ENCODE peak calls at places on chromosomes 12 and 14, in nine cellular contexts. One of them, this sample, is unnamed.

GRCh38 chr14:85444685-85445084 is 85.3 kb upstream of the FLRT2 start:
- DNase-seq in A549: no peak
- DNase-seq in astrocyte of the spinal cord: peak; percentile 70
- DNase-seq in neural crest cell: no peak
- DNase-seq in hepatocyte: peak; percentile 38
- DNase-seq in breast epithelium: no peak
- DNase-seq in CD4-positive, alpha-beta T cell: no peak
- DNase-seq in GM06990: no peak
- DNase-seq in HL-60: peak; percentile 28
- DNase-seq in this sample: peak; percentile 44

GRCh38 chr12:131486831-131487230 is 224.1 kb upstream of the SFSWAP start:
- DNase-seq in HL-60: no peak
- DNase-seq in CD4-positive, alpha-beta T cell: no peak
- DNase-seq in astrocyte of the spinal cord: no peak
- DNase-seq in hepatocyte: no peak
- DNase-seq in neural crest cell: no peak
- DNase-seq in breast epithelium: no peak
- DNase-seq in A549: no peak
- DNase-seq in GM06990: no peak
- DNase-seq in this sample: no peak

GRCh38 chr14:69260246-69260978 is 454 bp downstream of the GALNT16 start:
- DNase-seq in A549: peak; percentile 47
- DNase-seq in HL-60: no peak
- DNase-seq in hepatocyte: peak; percentile 61
- DNase-seq in breast epithelium: no peak
- DNase-seq in neural crest cell: peak; percentile 58
- DNase-seq in GM06990: peak; percentile 20
- DNase-seq in CD4-positive, alpha-beta T cell: no peak
- DNase-seq in astrocyte of the spinal cord: no peak
- DNase-seq in this sample: no peak

GRCh38 chr14:34449819-34450541 is 12.1 kb downstream of the SPTSSA start:
- DNase-seq in hepatocyte: no peak
- DNase-seq in astrocyte of the spinal cord: no peak
- DNase-seq in GM06990: no peak
- DNase-seq in breast epithelium: no peak
- DNase-seq in CD4-positive, alpha-beta T cell: no peak
- DNase-seq in HL-60: no peak
- DNase-seq in A549: no peak
- DNase-seq in neural crest cell: no peak
- DNase-seq in this sample: no peak

GRCh38 chr12:71164166-71164876 is 6.5 kb upstream of the TSPAN8 start:
- DNase-seq in A549: no peak
- DNase-seq in CD4-positive, alpha-beta T cell: no peak
- DNase-seq in astrocyte of the spinal cord: no peak
- DNase-seq in breast epithelium: no peak
- DNase-seq in HL-60: no peak
- DNase-seq in GM06990: no peak
- DNase-seq in hepatocyte: no peak
- DNase-seq in neural crest cell: no peak
- DNase-seq in this sample: no peak

GRCh38 chr14:30179381-30180130 is 251.9 kb upstream of the PRKD1 start:
- DNase-seq in HL-60: no peak
- DNase-seq in hepatocyte: no peak
- DNase-seq in GM06990: no peak
- DNase-seq in breast epithelium: no peak
- DNase-seq in astrocyte of the spinal cord: peak; percentile 43
- DNase-seq in A549: no peak
- DNase-seq in neural crest cell: no peak
- DNase-seq in CD4-positive, alpha-beta T cell: no peak
- DNase-seq in this sample: no peak

GRCh38 chr14:102275866-102276265 is 29.1 kb downstream of the MOK start:
- DNase-seq in astrocyte of the spinal cord: no peak
- DNase-seq in A549: no peak
- DNase-seq in HL-60: no peak
- DNase-seq in breast epithelium: no peak
- DNase-seq in CD4-positive, alpha-beta T cell: no peak
- DNase-seq in GM06990: no peak
- DNase-seq in hepatocyte: no peak
- DNase-seq in neural crest cell: no peak
- DNase-seq in this sample: no peak

GRCh38 chr12:95548539-95549391 is 2.5 kb downstream of the USP44 start:
- DNase-seq in neural crest cell: peak; percentile 58
- DNase-seq in CD4-positive, alpha-beta T cell: peak; percentile 64
- DNase-seq in HL-60: no peak
- DNase-seq in A549: peak; percentile 55
- DNase-seq in GM06990: peak; percentile 13
- DNase-seq in hepatocyte: peak; percentile 71
- DNase-seq in breast epithelium: peak; percentile 37
- DNase-seq in astrocyte of the spinal cord: no peak
- DNase-seq in this sample: no peak

GRCh38 chr12:6542209-6543009 is 8.1 kb downstream of the GAPDH start:
- DNase-seq in astrocyte of the spinal cord: no peak
- DNase-seq in GM06990: no peak
- DNase-seq in breast epithelium: no peak
- DNase-seq in neural crest cell: no peak
- DNase-seq in hepatocyte: peak; percentile 77
- DNase-seq in CD4-positive, alpha-beta T cell: no peak
- DNase-seq in HL-60: no peak
- DNase-seq in A549: peak; percentile 60
- DNase-seq in this sample: no peak

GRCh38 chr14:96154900-96155299 is 49.7 kb upstream of the BDKRB2 start:
- DNase-seq in GM06990: no peak
- DNase-seq in hepatocyte: no peak
- DNase-seq in HL-60: no peak
- DNase-seq in neural crest cell: no peak
- DNase-seq in A549: no peak
- DNase-seq in astrocyte of the spinal cord: no peak
- DNase-seq in CD4-positive, alpha-beta T cell: no peak
- DNase-seq in breast epithelium: no peak
- DNase-seq in this sample: no peak

GRCh38 chr12:117328556-117329100 is 32.8 kb downstream of the NOS1 start:
- DNase-seq in A549: no peak
- DNase-seq in breast epithelium: no peak
- DNase-seq in HL-60: no peak
- DNase-seq in hepatocyte: no peak
- DNase-seq in CD4-positive, alpha-beta T cell: no peak
- DNase-seq in astrocyte of the spinal cord: no peak
- DNase-seq in neural crest cell: no peak
- DNase-seq in GM06990: no peak
- DNase-seq in this sample: no peak

GRCh38 chr14:60064491-60065072 is 27.1 kb upstream of the PCNX4 start:
- DNase-seq in CD4-positive, alpha-beta T cell: no peak
- DNase-seq in A549: peak; percentile 51
- DNase-seq in breast epithelium: no peak
- DNase-seq in hepatocyte: peak; percentile 19
- DNase-seq in neural crest cell: no peak
- DNase-seq in astrocyte of the spinal cord: peak; percentile 43
- DNase-seq in GM06990: peak; percentile 17
- DNase-seq in HL-60: no peak
- DNase-seq in this sample: no peak

GRCh38 chr12:27622436-27623185 is 73.6 kb upstream of the REP15 start:
- DNase-seq in astrocyte of the spinal cord: no peak
- DNase-seq in neural crest cell: no peak
- DNase-seq in A549: no peak
- DNase-seq in CD4-positive, alpha-beta T cell: no peak
- DNase-seq in breast epithelium: peak; percentile 47
- DNase-seq in hepatocyte: no peak
- DNase-seq in GM06990: no peak
- DNase-seq in HL-60: no peak
- DNase-seq in this sample: no peak

GRCh38 chr14:30194769-30195168 is 267.1 kb upstream of the PRKD1 start:
- DNase-seq in hepatocyte: no peak
- DNase-seq in neural crest cell: no peak
- DNase-seq in GM06990: no peak
- DNase-seq in A549: no peak
- DNase-seq in breast epithelium: no peak
- DNase-seq in HL-60: no peak
- DNase-seq in astrocyte of the spinal cord: peak; percentile 93
- DNase-seq in CD4-positive, alpha-beta T cell: no peak
- DNase-seq in this sample: no peak

GRCh38 chr14:74610866-74611671 is 968 bp downstream of the LTBP2 start:
- DNase-seq in breast epithelium: no peak
- DNase-seq in GM06990: no peak
- DNase-seq in HL-60: no peak
- DNase-seq in neural crest cell: no peak
- DNase-seq in A549: no peak
- DNase-seq in astrocyte of the spinal cord: peak; percentile 52
- DNase-seq in hepatocyte: no peak
- DNase-seq in CD4-positive, alpha-beta T cell: no peak
- DNase-seq in this sample: no peak

GRCh38 chr12:64256166-64256800 is 34.2 kb upstream of the KICS2 start:
- DNase-seq in neural crest cell: peak; percentile 6
- DNase-seq in breast epithelium: no peak
- DNase-seq in HL-60: no peak
- DNase-seq in A549: peak; percentile 65
- DNase-seq in CD4-positive, alpha-beta T cell: no peak
- DNase-seq in hepatocyte: peak; percentile 80
- DNase-seq in astrocyte of the spinal cord: peak; percentile 72
- DNase-seq in GM06990: no peak
- DNase-seq in this sample: no peak

DNA sequence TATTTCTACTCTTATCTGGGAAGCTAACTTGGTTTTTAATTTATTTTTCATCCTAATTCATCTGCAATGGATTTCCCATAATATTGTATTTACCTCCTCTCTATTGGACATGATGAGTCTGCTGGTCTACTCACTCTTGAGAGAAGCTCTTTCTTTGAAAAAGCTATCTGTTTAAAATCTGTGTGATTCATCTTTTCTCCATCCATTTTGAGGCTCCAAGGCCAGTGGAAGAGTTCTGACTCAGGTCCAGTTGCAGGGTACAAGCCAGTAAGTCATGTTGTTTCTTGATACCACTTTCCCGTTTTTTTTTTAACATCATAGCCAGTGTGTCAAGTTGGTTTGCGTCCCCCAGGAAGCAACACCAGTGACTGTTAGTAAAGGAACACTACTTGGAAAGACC is 160.3 kb upstream of the BMP4 start:
- DNase-seq in GM06990: no peak
- DNase-seq in breast epithelium: no peak
- DNase-seq in A549: no peak
- DNase-seq in neural crest cell: no peak
- DNase-seq in HL-60: no peak
- DNase-seq in CD4-positive, alpha-beta T cell: no peak
- DNase-seq in hepatocyte: no peak
- DNase-seq in astrocyte of the spinal cord: peak; percentile 38
- DNase-seq in this sample: no peak
- TF ChIP-seq CTCF in GM06990: no peak
- TF ChIP-seq CTCF in breast epithelium: no peak
- TF ChIP-seq CTCF in A549: no peak
- TF ChIP-seq CTCF in neural crest cell: no peak
- TF ChIP-seq CTCF in HL-60: no peak
- TF ChIP-seq CTCF in CD4-positive, alpha-beta T cell: no peak
- TF ChIP-seq CTCF in hepatocyte: no peak
- TF ChIP-seq CTCF in astrocyte of the spinal cord: no peak
- TF ChIP-seq CTCF in this sample: no peak

DNA sequence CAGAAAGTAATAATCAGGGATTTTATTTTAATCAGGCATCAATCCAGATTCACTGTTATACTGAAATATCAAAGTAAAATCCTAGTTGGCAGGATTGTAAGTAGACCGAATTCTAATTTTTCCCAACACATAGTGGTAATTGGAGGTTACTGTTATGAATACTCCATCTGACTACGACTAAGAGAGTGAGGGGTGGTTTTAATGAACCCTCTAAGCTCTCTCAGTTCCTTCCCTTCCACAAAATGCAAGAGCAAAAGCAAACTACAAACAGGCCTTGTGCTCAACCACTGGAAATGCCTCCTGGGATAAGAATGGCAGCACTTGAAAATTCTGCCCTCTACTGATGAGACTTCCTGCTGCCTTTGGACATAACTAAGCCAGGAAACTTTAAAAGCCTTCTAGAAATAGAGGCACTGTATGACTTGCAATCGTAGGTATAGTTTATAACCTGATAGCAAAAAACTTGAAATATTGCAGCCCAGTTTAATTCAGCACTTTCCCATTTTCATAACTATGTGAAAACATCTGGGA is 184.8 kb downstream of the SLC16A7 start:
- DNase-seq in GM06990: no peak
- DNase-seq in HL-60: no peak
- DNase-seq in hepatocyte: peak; percentile 21
- DNase-seq in A549: peak; percentile 18
- DNase-seq in breast epithelium: no peak
- DNase-seq in astrocyte of the spinal cord: peak; percentile 32
- DNase-seq in neural crest cell: no peak
- DNase-seq in CD4-positive, alpha-beta T cell: no peak
- DNase-seq in this sample: no peak
- TF ChIP-seq CTCF in GM06990: peak; percentile 20
- TF ChIP-seq CTCF in HL-60: no peak
- TF ChIP-seq CTCF in hepatocyte: peak; percentile 34
- TF ChIP-seq CTCF in A549: no peak
- TF ChIP-seq CTCF in breast epithelium: no peak
- TF ChIP-seq CTCF in astrocyte of the spinal cord: peak; percentile 51
- TF ChIP-seq CTCF in neural crest cell: peak; percentile 44
- TF ChIP-seq CTCF in CD4-positive, alpha-beta T cell: peak; percentile 17
- TF ChIP-seq CTCF in this sample: peak; percentile 23

GRCh38 chr12:22083167-22083566 is 37.1 kb downstream of the CMAS start:
- DNase-seq in HL-60: no peak
- DNase-seq in hepatocyte: no peak
- DNase-seq in neural crest cell: no peak
- DNase-seq in A549: peak; percentile 36
- DNase-seq in CD4-positive, alpha-beta T cell: peak; percentile 11
- DNase-seq in GM06990: no peak
- DNase-seq in breast epithelium: no peak
- DNase-seq in astrocyte of the spinal cord: peak; percentile 54
- DNase-seq in this sample: no peak
- TF ChIP-seq CTCF in HL-60: no peak
- TF ChIP-seq CTCF in hepatocyte: peak; percentile 58
- TF ChIP-seq CTCF in neural crest cell: peak; percentile 81
- TF ChIP-seq CTCF in A549: peak; percentile 76
- TF ChIP-seq CTCF in CD4-positive, alpha-beta T cell: peak; percentile 70
- TF ChIP-seq CTCF in GM06990: peak; percentile 29
- TF ChIP-seq CTCF in breast epithelium: peak; percentile 49
- TF ChIP-seq CTCF in astrocyte of the spinal cord: peak; percentile 38
- TF ChIP-seq CTCF in this sample: no peak

GRCh38 chr14:99189201-99189801 is 82.7 kb downstream of the BCL11B start:
- DNase-seq in neural crest cell: no peak
- DNase-seq in hepatocyte: no peak
- DNase-seq in A549: no peak
- DNase-seq in CD4-positive, alpha-beta T cell: no peak
- DNase-seq in astrocyte of the spinal cord: no peak
- DNase-seq in breast epithelium: no peak
- DNase-seq in HL-60: no peak
- DNase-seq in GM06990: no peak
- DNase-seq in this sample: no peak

GRCh38 chr14:99191663-99192621 is 80.1 kb downstream of the BCL11B start:
- DNase-seq in hepatocyte: peak; percentile 33
- DNase-seq in breast epithelium: peak; percentile 43
- DNase-seq in CD4-positive, alpha-beta T cell: no peak
- DNase-seq in astrocyte of the spinal cord: peak; percentile 78
- DNase-seq in neural crest cell: no peak
- DNase-seq in A549: no peak
- DNase-seq in GM06990: no peak
- DNase-seq in HL-60: no peak
- DNase-seq in this sample: peak; percentile 22

GRCh38 chr14:99192823-99193222 is 79.2 kb downstream of the BCL11B start:
- DNase-seq in CD4-positive, alpha-beta T cell: no peak
- DNase-seq in neural crest cell: no peak
- DNase-seq in HL-60: no peak
- DNase-seq in GM06990: no peak
- DNase-seq in breast epithelium: no peak
- DNase-seq in A549: no peak
- DNase-seq in astrocyte of the spinal cord: no peak
- DNase-seq in hepatocyte: no peak
- DNase-seq in this sample: no peak

GRCh38 chr14:99188721-99189120 is 83.3 kb downstream of the BCL11B start:
- DNase-seq in GM06990: no peak
- DNase-seq in breast epithelium: no peak
- DNase-seq in HL-60: no peak
- DNase-seq in neural crest cell: no peak
- DNase-seq in A549: no peak
- DNase-seq in hepatocyte: no peak
- DNase-seq in astrocyte of the spinal cord: no peak
- DNase-seq in CD4-positive, alpha-beta T cell: no peak
- DNase-seq in this sample: no peak

GRCh38 chr14:99190696-99191662 is 81.0 kb downstream of the BCL11B start:
- DNase-seq in GM06990: no peak
- DNase-seq in hepatocyte: no peak
- DNase-seq in A549: no peak
- DNase-seq in CD4-positive, alpha-beta T cell: no peak
- DNase-seq in breast epithelium: no peak
- DNase-seq in HL-60: no peak
- DNase-seq in neural crest cell: no peak
- DNase-seq in astrocyte of the spinal cord: no peak
- DNase-seq in this sample: no peak
- TF ChIP-seq CTCF in GM06990: no peak
- TF ChIP-seq CTCF in hepatocyte: peak; percentile 21
- TF ChIP-seq CTCF in A549: no peak
- TF ChIP-seq CTCF in CD4-positive, alpha-beta T cell: peak; percentile 35
- TF ChIP-seq CTCF in breast epithelium: no peak
- TF ChIP-seq CTCF in HL-60: no peak
- TF ChIP-seq CTCF in neural crest cell: peak; percentile 26
- TF ChIP-seq CTCF in astrocyte of the spinal cord: no peak
- TF ChIP-seq CTCF in this sample: no peak

This sample was measured in CD14-positive monocyte.